ENCODE peak calls at places on chromosomes 5 and 9, in eight cellular contexts. One of them, this sample, is unnamed.

GRCh38 chr9:36392489-36392888 is 7.6 kb downstream of the RNF38 start:
- DNase-seq in AG08395: no peak
- DNase-seq in NCI-H1092: no peak
- DNase-seq in foreskin fibroblast: no peak
- DNase-seq in activated CD8-positive, alpha-beta T cell treated with anti-CD3 and anti-CD28 coated beads, Interleukin-2, amount 10 ng/mL, durations not matched to agents 7 days and 5 days: no peak
- DNase-seq in NT2/D1: no peak
- DNase-seq in stimulated activated CD4-positive, alpha-beta T cell treated with anti-CD3 and anti-CD28 coated beads, Interleukin-1b, Interleukin-23, amount 100 ng/mL, for 24 hours: no peak
- DNase-seq in Caco-2: no peak
- DNase-seq in this sample: no peak

GRCh38 chr5:35248843-35249780 is 18.8 kb upstream of the PRLR start:
- DNase-seq in foreskin fibroblast: no peak
- DNase-seq in stimulated activated CD4-positive, alpha-beta T cell treated with anti-CD3 and anti-CD28 coated beads, Interleukin-1b, Interleukin-23, amount 100 ng/mL, for 24 hours: no peak
- DNase-seq in NCI-H1092: no peak
- DNase-seq in AG08395: no peak
- DNase-seq in activated CD8-positive, alpha-beta T cell treated with anti-CD3 and anti-CD28 coated beads, Interleukin-2, amount 10 ng/mL, durations not matched to agents 7 days and 5 days: no peak
- DNase-seq in Caco-2: no peak
- DNase-seq in NT2/D1: no peak
- DNase-seq in this sample: no peak

GRCh38 chr9:122265265-122265900 is 701 bp downstream of the MRRF start:
- DNase-seq in foreskin fibroblast: no peak
- DNase-seq in NT2/D1: no peak
- DNase-seq in NCI-H1092: no peak
- DNase-seq in stimulated activated CD4-positive, alpha-beta T cell treated with anti-CD3 and anti-CD28 coated beads, Interleukin-1b, Interleukin-23, amount 100 ng/mL, for 24 hours: no peak
- DNase-seq in AG08395: peak
- DNase-seq in activated CD8-positive, alpha-beta T cell treated with anti-CD3 and anti-CD28 coated beads, Interleukin-2, amount 10 ng/mL, durations not matched to agents 7 days and 5 days: peak
- DNase-seq in Caco-2: peak
- DNase-seq in this sample: no peak

GRCh38 chr9:131678499-131679111 is 61.3 kb downstream of the RAPGEF1 start:
- DNase-seq in stimulated activated CD4-positive, alpha-beta T cell treated with anti-CD3 and anti-CD28 coated beads, Interleukin-1b, Interleukin-23, amount 100 ng/mL, for 24 hours: peak
- DNase-seq in foreskin fibroblast: peak
- DNase-seq in Caco-2: no peak
- DNase-seq in AG08395: peak
- DNase-seq in NT2/D1: no peak
- DNase-seq in NCI-H1092: no peak
- DNase-seq in activated CD8-positive, alpha-beta T cell treated with anti-CD3 and anti-CD28 coated beads, Interleukin-2, amount 10 ng/mL, durations not matched to agents 7 days and 5 days: peak
- DNase-seq in this sample: peak

GRCh38 chr5:132193165-132193694 is 34.4 kb downstream of the P4HA2 start:
- DNase-seq in NT2/D1: no peak
- DNase-seq in NCI-H1092: no peak
- DNase-seq in stimulated activated CD4-positive, alpha-beta T cell treated with anti-CD3 and anti-CD28 coated beads, Interleukin-1b, Interleukin-23, amount 100 ng/mL, for 24 hours: no peak
- DNase-seq in Caco-2: no peak
- DNase-seq in AG08395: no peak
- DNase-seq in activated CD8-positive, alpha-beta T cell treated with anti-CD3 and anti-CD28 coated beads, Interleukin-2, amount 10 ng/mL, durations not matched to agents 7 days and 5 days: peak
- DNase-seq in foreskin fibroblast: no peak
- DNase-seq in this sample: no peak

GRCh38 chr9:121651295-121652036 is at the start of gene DAB2IP:
- DNase-seq in activated CD8-positive, alpha-beta T cell treated with anti-CD3 and anti-CD28 coated beads, Interleukin-2, amount 10 ng/mL, durations not matched to agents 7 days and 5 days: no peak
- DNase-seq in Caco-2: peak
- DNase-seq in NT2/D1: peak
- DNase-seq in NCI-H1092: peak
- DNase-seq in stimulated activated CD4-positive, alpha-beta T cell treated with anti-CD3 and anti-CD28 coated beads, Interleukin-1b, Interleukin-23, amount 100 ng/mL, for 24 hours: no peak
- DNase-seq in foreskin fibroblast: no peak
- DNase-seq in AG08395: peak
- DNase-seq in this sample: peak

GRCh38 chr9:123225995-123226394 is 42.4 kb downstream of the STRBP start:
- DNase-seq in activated CD8-positive, alpha-beta T cell treated with anti-CD3 and anti-CD28 coated beads, Interleukin-2, amount 10 ng/mL, durations not matched to agents 7 days and 5 days: no peak
- DNase-seq in foreskin fibroblast: no peak
- DNase-seq in AG08395: no peak
- DNase-seq in NCI-H1092: no peak
- DNase-seq in NT2/D1: no peak
- DNase-seq in stimulated activated CD4-positive, alpha-beta T cell treated with anti-CD3 and anti-CD28 coated beads, Interleukin-1b, Interleukin-23, amount 100 ng/mL, for 24 hours: no peak
- DNase-seq in Caco-2: no peak
- DNase-seq in this sample: no peak

GRCh38 chr5:83589786-83590185 is 118.2 kb downstream of the VCAN start:
- DNase-seq in NT2/D1: no peak
- DNase-seq in foreskin fibroblast: no peak
- DNase-seq in NCI-H1092: no peak
- DNase-seq in stimulated activated CD4-positive, alpha-beta T cell treated with anti-CD3 and anti-CD28 coated beads, Interleukin-1b, Interleukin-23, amount 100 ng/mL, for 24 hours: no peak
- DNase-seq in AG08395: no peak
- DNase-seq in Caco-2: no peak
- DNase-seq in activated CD8-positive, alpha-beta T cell treated with anti-CD3 and anti-CD28 coated beads, Interleukin-2, amount 10 ng/mL, durations not matched to agents 7 days and 5 days: no peak
- DNase-seq in this sample: no peak

GRCh38 chr5:137563301-137563645 is 64.1 kb upstream of the SPOCK1 start:
- DNase-seq in stimulated activated CD4-positive, alpha-beta T cell treated with anti-CD3 and anti-CD28 coated beads, Interleukin-1b, Interleukin-23, amount 100 ng/mL, for 24 hours: no peak
- DNase-seq in AG08395: no peak
- DNase-seq in NCI-H1092: no peak
- DNase-seq in Caco-2: no peak
- DNase-seq in foreskin fibroblast: no peak
- DNase-seq in NT2/D1: no peak
- DNase-seq in activated CD8-positive, alpha-beta T cell treated with anti-CD3 and anti-CD28 coated beads, Interleukin-2, amount 10 ng/mL, durations not matched to agents 7 days and 5 days: no peak
- DNase-seq in this sample: no peak

GRCh38 chr9:71743217-71743705 is 25.1 kb downstream of the CEMIP2 start:
- DNase-seq in Caco-2: no peak
- DNase-seq in foreskin fibroblast: peak
- DNase-seq in NCI-H1092: no peak
- DNase-seq in activated CD8-positive, alpha-beta T cell treated with anti-CD3 and anti-CD28 coated beads, Interleukin-2, amount 10 ng/mL, durations not matched to agents 7 days and 5 days: no peak
- DNase-seq in NT2/D1: no peak
- DNase-seq in AG08395: no peak
- DNase-seq in stimulated activated CD4-positive, alpha-beta T cell treated with anti-CD3 and anti-CD28 coated beads, Interleukin-1b, Interleukin-23, amount 100 ng/mL, for 24 hours: no peak
- DNase-seq in this sample: no peak

GRCh38 chr9:362936-363335 is 148.3 kb downstream of the DOCK8 start:
- DNase-seq in foreskin fibroblast: no peak
- DNase-seq in activated CD8-positive, alpha-beta T cell treated with anti-CD3 and anti-CD28 coated beads, Interleukin-2, amount 10 ng/mL, durations not matched to agents 7 days and 5 days: no peak
- DNase-seq in Caco-2: no peak
- DNase-seq in NCI-H1092: no peak
- DNase-seq in stimulated activated CD4-positive, alpha-beta T cell treated with anti-CD3 and anti-CD28 coated beads, Interleukin-1b, Interleukin-23, amount 100 ng/mL, for 24 hours: no peak
- DNase-seq in NT2/D1: no peak
- DNase-seq in AG08395: no peak
- DNase-seq in this sample: no peak

GRCh38 chr5:169433221-169433651 is 132.3 kb upstream of the SLIT3 start:
- DNase-seq in stimulated activated CD4-positive, alpha-beta T cell treated with anti-CD3 and anti-CD28 coated beads, Interleukin-1b, Interleukin-23, amount 100 ng/mL, for 24 hours: no peak
- DNase-seq in NT2/D1: no peak
- DNase-seq in AG08395: peak
- DNase-seq in activated CD8-positive, alpha-beta T cell treated with anti-CD3 and anti-CD28 coated beads, Interleukin-2, amount 10 ng/mL, durations not matched to agents 7 days and 5 days: no peak
- DNase-seq in Caco-2: peak
- DNase-seq in NCI-H1092: no peak
- DNase-seq in foreskin fibroblast: peak
- DNase-seq in this sample: no peak

GRCh38 chr5:76270214-76270613 is 132.9 kb upstream of the IQGAP2 start:
- DNase-seq in NT2/D1: no peak
- DNase-seq in stimulated activated CD4-positive, alpha-beta T cell treated with anti-CD3 and anti-CD28 coated beads, Interleukin-1b, Interleukin-23, amount 100 ng/mL, for 24 hours: peak
- DNase-seq in AG08395: no peak
- DNase-seq in foreskin fibroblast: no peak
- DNase-seq in activated CD8-positive, alpha-beta T cell treated with anti-CD3 and anti-CD28 coated beads, Interleukin-2, amount 10 ng/mL, durations not matched to agents 7 days and 5 days: no peak
- DNase-seq in NCI-H1092: no peak
- DNase-seq in Caco-2: no peak
- DNase-seq in this sample: no peak

GRCh38 chr9:134163374-134164196 is 779 bp downstream of the RNU6ATAC start:
- DNase-seq in activated CD8-positive, alpha-beta T cell treated with anti-CD3 and anti-CD28 coated beads, Interleukin-2, amount 10 ng/mL, durations not matched to agents 7 days and 5 days: peak
- DNase-seq in Caco-2: peak
- DNase-seq in AG08395: peak
- DNase-seq in NT2/D1: no peak
- DNase-seq in stimulated activated CD4-positive, alpha-beta T cell treated with anti-CD3 and anti-CD28 coated beads, Interleukin-1b, Interleukin-23, amount 100 ng/mL, for 24 hours: peak
- DNase-seq in NCI-H1092: no peak
- DNase-seq in foreskin fibroblast: peak
- DNase-seq in this sample: peak